ENCODE peak calls at places on chromosomes 1 and 21, in nine cellular contexts. M is testis, T is suprapubic skin, F is stomach, P is A549, D is IMR-90, V is Peyer's patch, H is lower leg skin, N is esophagus squamous epithelium. U is an unnamed sample.

GRCh38 chr1:13901041-13901440 is 201.1 kb downstream of the PRDM2 start:
- DNase-seq in M (no peak), T (no peak), F (no peak), P (no peak), D (no peak), V (no peak), H (no peak), N (no peak), U (no peak)

GRCh38 chr1:153426809-153427208 is 10.5 kb downstream of the S100A7A start:
- DNase-seq in M (no peak), T (peak), F (no peak), P (no peak), D (no peak), V (no peak), H (no peak), N (no peak), U (no peak)

GRCh38 chr1:2973661-2974593 is 47.3 kb upstream of the ACTRT2 start:
- DNase-seq in M (peak), T (peak), F (peak), P (no peak), D (no peak), V (no peak), H (no peak), N (no peak), U (no peak)

GRCh38 chr1:36839485-36839884 is 194.8 kb downstream of the GRIK3 start:
- DNase-seq in M (no peak), T (no peak), F (no peak), P (no peak), D (no peak), V (no peak), H (no peak), N (no peak), U (no peak)

GRCh38 chr1:205668951-205669340 is 11.4 kb downstream of the SLC45A3 start:
- DNase-seq in M (no peak), T (no peak), F (no peak), P (no peak), D (no peak), V (peak), H (no peak), N (no peak), U (no peak)

GRCh38 chr1:74280642-74281396 is 45.6 kb downstream of the TNNI3K start:
- DNase-seq in M (no peak), T (no peak), F (no peak), P (no peak), D (no peak), V (no peak), H (no peak), N (no peak), U (no peak)

GRCh38 chr21:36966846-36967657 is 583 bp upstream of the HLCS start:
- DNase-seq in M (peak), T (no peak), F (no peak), P (no peak), D (no peak), V (peak), H (no peak), N (no peak), U (no peak)

GRCh38 chr1:147579532-147580199 is 38.4 kb downstream of the BCL9 start:
- DNase-seq in M (no peak), T (no peak), F (peak), P (peak), D (peak), V (no peak), H (no peak), N (no peak), U (no peak)

GRCh38 chr1:38258085-38258484 is 211.5 kb upstream of the POU3F1 start:
- DNase-seq in M (no peak), T (no peak), F (no peak), P (no peak), D (no peak), V (no peak), H (no peak), N (no peak), U (no peak)

GRCh38 chr1:230270185-230270939 is 155.8 kb downstream of the PGBD5 start:
- DNase-seq in M (no peak), T (peak), F (no peak), P (no peak), D (peak), V (no peak), H (no peak), N (no peak), U (no peak)

GRCh38 chr1:21337931-21338567 is 47.8 kb upstream of the ECE1 start:
- DNase-seq in M (peak), T (peak), F (peak), P (no peak), D (peak), V (peak), H (peak), N (no peak), U (peak)

GRCh38 chr1:2411801-2412394 is 466 bp downstream of the PEX10 start:
- DNase-seq in M (no peak), T (no peak), F (no peak), P (peak), D (no peak), V (no peak), H (no peak), N (no peak), U (peak)

GRCh38 chr1:231808990-231809389 is 182.4 kb downstream of the DISC1 start:
- DNase-seq in M (no peak), T (no peak), F (no peak), P (no peak), D (peak), V (no peak), H (peak), N (no peak), U (no peak)

GRCh38 chr21:41009398-41010177 is 158.4 kb upstream of the BACE2 start:
- DNase-seq in M (no peak), T (no peak), F (no peak), P (no peak), D (no peak), V (no peak), H (no peak), N (no peak), U (no peak)

GRCh38 chr1:15424146-15424667 is 14.0 kb upstream of the CTRC start:
- DNase-seq in M (peak), T (no peak), F (peak), P (no peak), D (no peak), V (no peak), H (no peak), N (no peak), U (no peak)

GRCh38 chr1:40646385-40646784 is 19.1 kb downstream of the RIMS3 start:
- DNase-seq in M (no peak), T (no peak), F (no peak), P (no peak), D (peak), V (no peak), H (no peak), N (no peak), U (no peak)

GRCh38 chr1:230569201-230569600 is 73.1 kb upstream of the COG2 start:
- DNase-seq in M (no peak), T (no peak), F (no peak), P (no peak), D (no peak), V (no peak), H (no peak), N (no peak), U (no peak)

GRCh38 chr1:236058141-236058626 is 6.7 kb downstream of the NID1 start:
- DNase-seq in M (no peak), T (no peak), F (no peak), P (no peak), D (peak), V (no peak), H (no peak), N (no peak), U (no peak)

GRCh38 chr21:44521928-44522752 is 17.9 kb downstream of the KRTAP10-1 start:
- DNase-seq in M (no peak), T (peak), F (no peak), P (no peak), D (no peak), V (no peak), H (no peak), N (no peak), U (peak)

GRCh38 chr1:43945898-43946243 is 879 bp upstream of the IPO13 start:
- DNase-seq in M (no peak), T (no peak), F (no peak), P (no peak), D (no peak), V (no peak), H (no peak), N (no peak), U (no peak)

GRCh38 chr1:108043712-108044111 is 78.7 kb upstream of the VAV3 start:
- DNase-seq in M (no peak), T (no peak), F (no peak), P (no peak), D (no peak), V (peak), H (no peak), N (no peak), U (no peak)

GRCh38 chr1:10368194-10368593 is 30.7 kb upstream of the PGD start:
- DNase-seq in M (no peak), T (no peak), F (no peak), P (no peak), D (no peak), V (no peak), H (no peak), N (no peak), U (no peak)

GRCh38 chr1:44016081-44016874 is 15.0 kb downstream of the SLC6A9 start:
- DNase-seq in M (no peak), T (no peak), F (no peak), P (no peak), D (no peak), V (no peak), H (no peak), N (no peak), U (no peak)

GRCh38 chr1:7717769-7718368 is 53.2 kb upstream of the VAMP3 start:
- DNase-seq in M (no peak), T (no peak), F (no peak), P (no peak), D (no peak), V (no peak), H (no peak), N (no peak), U (no peak)

GRCh38 chr1:177216587-177217202 is 45.9 kb downstream of the BRINP2 start:
- DNase-seq in M (no peak), T (no peak), F (no peak), P (no peak), D (no peak), V (no peak), H (no peak), N (no peak), U (no peak)

GRCh38 chr1:11800391-11800755 is 5.4 kb downstream of the MTHFR start:
- DNase-seq in M (no peak), T (no peak), F (no peak), P (no peak), D (no peak), V (no peak), H (no peak), N (no peak), U (no peak)

GRCh38 chr1:17890056-17890814 is 135.1 kb downstream of the ACTL8 start:
- DNase-seq in M (no peak), T (peak), F (no peak), P (no peak), D (no peak), V (no peak), H (no peak), N (no peak), U (no peak)

GRCh38 chr1:15825800-15826199 is 18.4 kb upstream of the UQCRHL start:
- DNase-seq in M (no peak), T (no peak), F (no peak), P (no peak), D (peak), V (no peak), H (no peak), N (no peak), U (no peak)

GRCh38 chr1:38235705-38236104 is 189.1 kb upstream of the POU3F1 start:
- DNase-seq in M (no peak), T (no peak), F (no peak), P (no peak), D (peak), V (no peak), H (no peak), N (no peak), U (no peak)

GRCh38 chr1:25787477-25788043 is 12.4 kb upstream of the SELENON start:
- DNase-seq in M (no peak), T (no peak), F (no peak), P (no peak), D (peak), V (no peak), H (no peak), N (no peak), U (no peak)

GRCh38 chr1:198934901-198935301 is 296.1 kb downstream of the PTPRC start:
- DNase-seq in M (no peak), T (no peak), F (no peak), P (no peak), D (peak), V (peak), H (no peak), N (no peak), U (no peak)

GRCh38 chr1:70324683-70325082 is 29.8 kb downstream of the ANKRD13C start:
- DNase-seq in M (no peak), T (no peak), F (no peak), P (no peak), D (no peak), V (no peak), H (no peak), N (no peak), U (no peak)

GRCh38 chr21:44771896-44772525 is 29.6 kb downstream of the UBE2G2 start:
- DNase-seq in M (no peak), T (no peak), F (peak), P (no peak), D (no peak), V (no peak), H (no peak), N (no peak), U (no peak)

GRCh38 chr1:15758537-15758936 is at the start of gene FBLIM1:
- DNase-seq in M (no peak), T (no peak), F (no peak), P (no peak), D (no peak), V (no peak), H (no peak), N (no peak), U (no peak)

GRCh38 chr1:226549094-226549936 is 751 bp downstream of the STUM start:
- DNase-seq in M (no peak), T (no peak), F (no peak), P (peak), D (no peak), V (peak), H (no peak), N (no peak), U (no peak)

GRCh38 chr1:178513278-178513983 is 522 bp downstream of the TEX35 start:
- DNase-seq in M (no peak), T (no peak), F (peak), P (no peak), D (peak), V (no peak), H (no peak), N (no peak), U (no peak)

GRCh38 chr1:178509608-178510007 is 3.3 kb upstream of the TEX35 start:
- DNase-seq in M (no peak), T (no peak), F (no peak), P (no peak), D (no peak), V (no peak), H (no peak), N (no peak), U (peak)

GRCh38 chr1:178506669-178507068 is 6.2 kb upstream of the TEX35 start:
- DNase-seq in M (no peak), T (no peak), F (peak), P (no peak), D (no peak), V (no peak), H (no peak), N (no peak), U (no peak)

GRCh38 chr1:178512566-178513277 is at the start of gene TEX35:
- DNase-seq in M (no peak), T (no peak), F (no peak), P (no peak), D (no peak), V (no peak), H (no peak), N (no peak), U (no peak)

GRCh38 chr1:178510155-178510554 is 2.8 kb upstream of the TEX35 start:
- DNase-seq in M (no peak), T (no peak), F (no peak), P (no peak), D (peak), V (no peak), H (no peak), N (no peak), U (no peak)
- TF ChIP-seq CTCF in M (no peak), T (no peak), F (no peak), P (no peak), D (no peak), V (no peak), H (no peak), N (no peak), U (no peak)

GRCh38 chr1:243397613-243398321 is 141.9 kb downstream of the SDCCAG8 start:
- DNase-seq in M (no peak), T (no peak), F (no peak), P (no peak), D (no peak), V (no peak), H (no peak), N (no peak), U (no peak)

GRCh38 chr1:243396876-243397275 is 141.0 kb downstream of the SDCCAG8 start:
- DNase-seq in M (no peak), T (no peak), F (peak), P (no peak), D (no peak), V (no peak), H (no peak), N (no peak), U (no peak)

GRCh38 chr1:243393093-243393492 is 137.3 kb downstream of the SDCCAG8 start:
- DNase-seq in M (peak), T (no peak), F (no peak), P (no peak), D (no peak), V (no peak), H (no peak), N (no peak), U (no peak)

GRCh38 chr1:243396424-243396823 is 140.6 kb downstream of the SDCCAG8 start:
- DNase-seq in M (no peak), T (no peak), F (no peak), P (no peak), D (no peak), V (no peak), H (no peak), N (no peak), U (no peak)

GRCh38 chr1:243394610-243395490 is 139.0 kb downstream of the SDCCAG8 start:
- DNase-seq in M (no peak), T (no peak), F (no peak), P (no peak), D (no peak), V (no peak), H (no peak), N (no peak), U (no peak)
- TF ChIP-seq POLR2A in M (no peak), T (no peak), F (no peak), P (no peak), D (no peak), V (no peak), H (no peak), N (no peak), U (no peak)

DNA sequence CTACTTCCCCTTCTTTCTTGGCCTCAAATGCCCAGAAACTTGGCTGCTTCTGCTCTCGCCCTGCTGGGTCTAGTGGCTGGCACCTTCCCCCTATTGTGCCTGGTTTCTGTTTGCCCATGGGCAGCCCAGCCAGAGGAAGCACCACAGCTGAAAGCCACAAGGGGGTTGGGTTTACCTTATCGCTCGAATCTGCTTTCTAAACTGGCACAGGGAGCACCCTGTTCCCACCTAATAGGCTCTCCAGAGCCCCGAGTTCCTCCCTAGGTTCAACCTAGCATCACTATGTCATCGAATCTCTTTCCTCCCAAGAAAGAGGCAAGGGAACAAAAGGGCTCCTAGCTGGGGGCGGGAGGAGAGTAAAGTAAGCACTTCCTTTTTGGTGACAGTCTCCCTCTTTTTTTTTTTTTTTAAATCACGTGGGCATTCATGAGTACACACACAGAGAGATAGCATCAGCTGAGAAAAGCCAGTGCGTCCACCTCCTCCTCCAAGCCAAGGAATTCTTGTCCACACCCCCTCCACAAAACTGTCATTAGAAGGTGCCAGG is 72.8 kb downstream of the PLEKHA6 start:
- DNase-seq in M (no peak), T (no peak), F (peak), P (peak), D (no peak), V (peak), H (peak), N (no peak), U (peak)
- TF ChIP-seq CTCF in M (no peak), T (no peak), F (no peak), P (no peak), D (no peak), V (peak), H (no peak), N (no peak), U (no peak)

DNA sequence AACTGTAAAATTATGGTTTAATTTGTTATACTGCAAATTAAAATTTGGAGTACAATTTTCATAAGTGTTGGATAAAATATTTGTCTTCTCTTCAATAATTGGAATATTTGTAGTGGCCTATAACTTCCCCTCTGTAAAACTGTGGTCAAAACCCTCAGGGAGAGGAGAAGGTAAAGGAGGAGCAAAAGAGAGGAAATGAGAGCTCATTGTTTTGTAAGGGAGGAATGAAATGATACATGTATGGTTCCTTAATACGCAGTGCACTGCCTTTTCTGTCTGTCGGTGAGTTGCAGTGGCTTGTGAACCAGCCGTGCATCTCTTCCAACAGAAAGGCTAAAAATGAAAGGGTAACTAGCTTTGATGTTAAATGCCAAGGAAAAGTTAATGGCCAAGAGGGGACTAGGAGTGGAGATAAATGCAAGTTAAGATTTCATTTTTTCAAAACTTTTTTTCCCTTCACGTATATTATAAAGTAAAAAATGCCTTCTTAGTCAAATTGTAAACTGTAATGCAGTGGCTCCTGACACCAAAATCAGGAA is 26.4 kb downstream of the LRRC8D start:
- DNase-seq in M (no peak), T (no peak), F (no peak), P (no peak), D (no peak), V (no peak), H (no peak), N (no peak), U (no peak)
- TF ChIP-seq POLR2A in M (no peak), T (no peak), F (no peak), P (no peak), D (no peak), V (no peak), H (no peak), N (no peak), U (no peak)

GRCh38 chr1:157626099-157626498 is 28.2 kb upstream of the FCRL4 start:
- DNase-seq in M (no peak), T (no peak), F (no peak), P (no peak), D (no peak), V (peak), H (no peak), N (no peak), U (no peak)
- TF ChIP-seq CTCF in M (no peak), T (no peak), F (no peak), P (no peak), D (no peak), V (peak), H (no peak), N (no peak), U (no peak)